ENCODE peak calls at places on chromosome 10, in five cellular contexts. I, K, M, A and R are unnamed samples.

GRCh38 chr10:119281581-119282071 is 74.3 kb downstream of the GRK5 start:
- DNase-seq in K (no peak), A (no peak), I (no peak), M (no peak), R (no peak)

GRCh38 chr10:122149607-122150505 is 121.2 kb upstream of the BTBD16 start:
- DNase-seq in A (no peak), K (no peak), M (no peak), I (no peak), R (no peak)

GRCh38 chr10:15211464-15211979 is 43.0 kb upstream of the NMT2 start:
- DNase-seq in I (no peak), M (no peak), K (no peak), A (no peak), R (no peak)

GRCh38 chr10:128360783-128361182 is 234.6 kb upstream of the MKI67 start:
- DNase-seq in A (no peak), I (no peak), K (no peak), M (no peak), R (no peak)

GRCh38 chr10:57395921-57396320 is 871.8 kb downstream of the IPMK start:
- DNase-seq in K (no peak), I (no peak), A (no peak), M (no peak), R (no peak)

GRCh38 chr10:97578171-97578844 is 5.7 kb downstream of the ANKRD2 start:
- DNase-seq in M (no peak), A (no peak), K (no peak), I (no peak), R (no peak)

GRCh38 chr10:48507933-48508830 is 96.7 kb downstream of the ARHGAP22 start:
- DNase-seq in M (no peak), K (no peak), A (no peak), I (no peak), R (no peak)

GRCh38 chr10:63766766-63767505 is 245.7 kb downstream of the REEP3 start:
- DNase-seq in I (no peak), A (no peak), K (no peak), M (no peak), R (no peak)

GRCh38 chr10:12241810-12242529 is 46.0 kb downstream of the CDC123 start:
- DNase-seq in M (no peak), I (no peak), K (no peak), A (no peak), R (no peak)

GRCh38 chr10:59885430-59886134 is 20.8 kb downstream of the CCDC6 start:
- DNase-seq in A (no peak), K (no peak), I (no peak), M (no peak), R (no peak)

GRCh38 chr10:126369125-126369708 is 19.1 kb downstream of the ADAM12 start:
- DNase-seq in A (no peak), K (no peak), M (no peak), I (no peak), R (no peak)

GRCh38 chr10:32983333-32983909 is 25.4 kb upstream of the ITGB1 start:
- DNase-seq in K (no peak), M (no peak), A (peak), I (peak), R (no peak)

GRCh38 chr10:13346912-13347234 is 1.2 kb downstream of the SEPHS1 start:
- DNase-seq in M (no peak), K (no peak), A (no peak), I (no peak), R (no peak)

GRCh38 chr10:69792361-69792760 is 9.3 kb upstream of the COL13A1 start:
- DNase-seq in A (no peak), M (no peak), K (no peak), I (no peak), R (no peak)

GRCh38 chr10:3471497-3471896 is 298.9 kb upstream of the PITRM1 start:
- DNase-seq in M (no peak), K (no peak), A (no peak), I (no peak), R (no peak)

GRCh38 chr10:100731603-100732596 is 13.5 kb upstream of the PAX2 start:
- DNase-seq in A (no peak), K (no peak), M (no peak), I (no peak), R (no peak)

GRCh38 chr10:122499491-122499941 is 38.2 kb downstream of the HTRA1 start:
- DNase-seq in K (no peak), M (no peak), I (no peak), A (no peak), R (no peak)

GRCh38 chr10:34808789-34809745 is 6.0 kb downstream of the PARD3 start:
- DNase-seq in A (no peak), I (no peak), M (no peak), K (no peak), R (no peak)

GRCh38 chr10:110994406-110994805 is 75.0 kb downstream of the SHOC2 start:
- DNase-seq in M (no peak), K (no peak), I (no peak), A (no peak), R (no peak)

GRCh38 chr10:71613303-71613777 is 106.2 kb downstream of the C10orf105 start:
- DNase-seq in I (no peak), K (no peak), A (peak), M (no peak), R (no peak)

GRCh38 chr10:107966817-107967216 is 802.3 kb upstream of the SORCS1 start:
- DNase-seq in M (no peak), A (no peak), K (no peak), I (no peak), R (no peak)

GRCh38 chr10:50653142-50653541 is 29.4 kb upstream of the SGMS1 start:
- DNase-seq in A (no peak), I (no peak), K (no peak), M (peak), R (no peak)

GRCh38 chr10:4459531-4459930 is 366.5 kb upstream of the AKR1E2 start:
- DNase-seq in K (no peak), I (peak), A (no peak), M (no peak), R (no peak)

GRCh38 chr10:81914736-81915510 is 39.9 kb downstream of the NRG3 start:
- DNase-seq in A (no peak), K (no peak), I (no peak), M (no peak), R (no peak)

GRCh38 chr10:60414877-60415585 is 25.4 kb upstream of the ANK3 start:
- DNase-seq in M (no peak), K (no peak), A (peak), I (peak), R (peak)

GRCh38 chr10:49139000-49139865 is 5.4 kb upstream of the FAM170B start:
- DNase-seq in K (no peak), M (no peak), I (no peak), A (no peak), R (no peak)

GRCh38 chr10:97640868-97641811 is 669 bp downstream of the PI4K2A start:
- DNase-seq in M (no peak), K (no peak), A (no peak), I (no peak), R (no peak)

GRCh38 chr10:29881336-29881751 is 178.0 kb downstream of the JCAD start:
- DNase-seq in M (no peak), K (no peak), I (no peak), A (no peak), R (no peak)

GRCh38 chr10:113099431-113100298 is 149.6 kb downstream of the TCF7L2 start:
- DNase-seq in I (no peak), A (no peak), M (no peak), K (no peak), R (no peak)

GRCh38 chr10:4766449-4766848 is 59.6 kb upstream of the AKR1E2 start:
- DNase-seq in I (no peak), K (no peak), A (no peak), M (no peak), R (no peak)

GRCh38 chr10:30495687-30496086 is 61.7 kb downstream of the MAP3K8 start:
- DNase-seq in K (no peak), M (no peak), I (no peak), A (peak), R (no peak)

GRCh38 chr10:26821699-26822542 is 38.8 kb downstream of the ABI1 start:
- DNase-seq in A (no peak), M (no peak), K (no peak), I (no peak), R (no peak)

GRCh38 chr10:131902211-131902610 is 1.4 kb downstream of the PPP2R2D start:
- DNase-seq in A (no peak), M (no peak), K (no peak), I (no peak), R (no peak)

GRCh38 chr10:77889277-77889903 is 37.2 kb downstream of the DLG5 start:
- DNase-seq in K (no peak), I (peak), M (no peak), A (peak), R (no peak)

GRCh38 chr10:132302911-132303310 is 4.8 kb downstream of the STK32C start:
- DNase-seq in A (no peak), I (no peak), M (no peak), K (no peak), R (no peak)

GRCh38 chr10:86333813-86334514 is 32.6 kb downstream of the GRID1 start:
- DNase-seq in K (no peak), M (no peak), I (no peak), A (no peak), R (no peak)

GRCh38 chr10:113129117-113129516 is 179.1 kb downstream of the TCF7L2 start:
- DNase-seq in A (no peak), I (no peak), K (no peak), M (no peak), R (no peak)

GRCh38 chr10:31549936-31550335 is 230.9 kb downstream of the ZEB1 start:
- DNase-seq in K (no peak), A (no peak), I (no peak), M (no peak), R (no peak)